ENCODE peak calls at places on chromosomes 11 and 22, in seven cellular contexts. One of them, this sample, is unnamed.

GRCh38 chr11:73072935-73073481 is 69.1 kb downstream of the FCHSD2 start:
- DNase-seq in NCI-H2227 treated with DMSO at 0.1 percent for 48 hours: peak
- DNase-seq in nucleus accumbens: no peak
- DNase-seq in fibroblast of lung: peak
- DNase-seq in GM19239: no peak
- DNase-seq in hippocampal formation: peak
- DNase-seq in activated T-cell treated with anti-CD3 and anti-CD28 coated beads, Interleukin-2, amount 50 U/mL, for 4 hours: no peak
- DNase-seq in this sample: no peak

GRCh38 chr22:45553333-45554039 is 50.8 kb downstream of the FBLN1 start:
- DNase-seq in nucleus accumbens: no peak
- DNase-seq in NCI-H2227 treated with DMSO at 0.1 percent for 48 hours: peak
- DNase-seq in GM19239: peak
- DNase-seq in hippocampal formation: peak
- DNase-seq in activated T-cell treated with anti-CD3 and anti-CD28 coated beads, Interleukin-2, amount 50 U/mL, for 4 hours: peak
- DNase-seq in fibroblast of lung: peak
- DNase-seq in this sample: peak

GRCh38 chr11:82494988-82495432 is 238.7 kb downstream of the FAM181B start:
- DNase-seq in hippocampal formation: peak
- DNase-seq in NCI-H2227 treated with DMSO at 0.1 percent for 48 hours: no peak
- DNase-seq in nucleus accumbens: no peak
- DNase-seq in activated T-cell treated with anti-CD3 and anti-CD28 coated beads, Interleukin-2, amount 50 U/mL, for 4 hours: no peak
- DNase-seq in fibroblast of lung: no peak
- DNase-seq in GM19239: no peak
- DNase-seq in this sample: no peak

GRCh38 chr22:20010307-20011122 is 6.1 kb downstream of the ARVCF start:
- DNase-seq in NCI-H2227 treated with DMSO at 0.1 percent for 48 hours: no peak
- DNase-seq in nucleus accumbens: no peak
- DNase-seq in hippocampal formation: no peak
- DNase-seq in activated T-cell treated with anti-CD3 and anti-CD28 coated beads, Interleukin-2, amount 50 U/mL, for 4 hours: no peak
- DNase-seq in GM19239: no peak
- DNase-seq in fibroblast of lung: no peak
- DNase-seq in this sample: no peak

GRCh38 chr22:40196628-40197027 is 18.9 kb downstream of the TNRC6B start:
- DNase-seq in NCI-H2227 treated with DMSO at 0.1 percent for 48 hours: no peak
- DNase-seq in fibroblast of lung: peak
- DNase-seq in activated T-cell treated with anti-CD3 and anti-CD28 coated beads, Interleukin-2, amount 50 U/mL, for 4 hours: peak
- DNase-seq in hippocampal formation: no peak
- DNase-seq in nucleus accumbens: no peak
- DNase-seq in GM19239: no peak
- DNase-seq in this sample: no peak

GRCh38 chr11:14095882-14096281 is 133.4 kb downstream of the SPON1 start:
- DNase-seq in activated T-cell treated with anti-CD3 and anti-CD28 coated beads, Interleukin-2, amount 50 U/mL, for 4 hours: no peak
- DNase-seq in nucleus accumbens: no peak
- DNase-seq in GM19239: no peak
- DNase-seq in fibroblast of lung: no peak
- DNase-seq in hippocampal formation: no peak
- DNase-seq in NCI-H2227 treated with DMSO at 0.1 percent for 48 hours: no peak
- DNase-seq in this sample: no peak

GRCh38 chr11:8168485-8169257 is at the start of gene RIC3:
- DNase-seq in NCI-H2227 treated with DMSO at 0.1 percent for 48 hours: peak
- DNase-seq in hippocampal formation: no peak
- DNase-seq in fibroblast of lung: no peak
- DNase-seq in activated T-cell treated with anti-CD3 and anti-CD28 coated beads, Interleukin-2, amount 50 U/mL, for 4 hours: peak
- DNase-seq in GM19239: no peak
- DNase-seq in nucleus accumbens: peak
- DNase-seq in this sample: no peak

GRCh38 chr11:13354335-13354734 is 76.7 kb downstream of the BMAL1 start:
- DNase-seq in GM19239: no peak
- DNase-seq in NCI-H2227 treated with DMSO at 0.1 percent for 48 hours: no peak
- DNase-seq in activated T-cell treated with anti-CD3 and anti-CD28 coated beads, Interleukin-2, amount 50 U/mL, for 4 hours: no peak
- DNase-seq in nucleus accumbens: no peak
- DNase-seq in hippocampal formation: no peak
- DNase-seq in fibroblast of lung: no peak
- DNase-seq in this sample: no peak

GRCh38 chr22:30891781-30892180 is 76.8 kb downstream of the MORC2 start:
- DNase-seq in hippocampal formation: no peak
- DNase-seq in fibroblast of lung: no peak
- DNase-seq in NCI-H2227 treated with DMSO at 0.1 percent for 48 hours: no peak
- DNase-seq in GM19239: no peak
- DNase-seq in nucleus accumbens: no peak
- DNase-seq in activated T-cell treated with anti-CD3 and anti-CD28 coated beads, Interleukin-2, amount 50 U/mL, for 4 hours: no peak
- DNase-seq in this sample: peak

GRCh38 chr11:72226701-72227100 is 2.1 kb downstream of the INPPL1 start:
- DNase-seq in fibroblast of lung: no peak
- DNase-seq in hippocampal formation: no peak
- DNase-seq in GM19239: no peak
- DNase-seq in activated T-cell treated with anti-CD3 and anti-CD28 coated beads, Interleukin-2, amount 50 U/mL, for 4 hours: no peak
- DNase-seq in NCI-H2227 treated with DMSO at 0.1 percent for 48 hours: no peak
- DNase-seq in nucleus accumbens: no peak
- DNase-seq in this sample: no peak

GRCh38 chr11:81112718-81113117 is 1620.9 kb downstream of the FAM181B start:
- DNase-seq in nucleus accumbens: no peak
- DNase-seq in activated T-cell treated with anti-CD3 and anti-CD28 coated beads, Interleukin-2, amount 50 U/mL, for 4 hours: no peak
- DNase-seq in NCI-H2227 treated with DMSO at 0.1 percent for 48 hours: no peak
- DNase-seq in fibroblast of lung: no peak
- DNase-seq in GM19239: no peak
- DNase-seq in hippocampal formation: no peak
- DNase-seq in this sample: no peak